ENCODE peak calls at places on chromosomes 12 and 14, in five cellular contexts. One of them, this sample, is unnamed.

GRCh38 chr12:46446645-46447044 is 74.1 kb upstream of the SLC38A2 start:
- DNase-seq in trophoblast cell: no peak
- DNase-seq in right cardiac atrium: no peak
- DNase-seq in NT2/D1: no peak
- DNase-seq in psoas muscle: no peak
- DNase-seq in this sample: no peak

GRCh38 chr14:93239869-93240677 is 33.0 kb downstream of the UBR7 start:
- DNase-seq in trophoblast cell: no peak
- DNase-seq in right cardiac atrium: no peak
- DNase-seq in NT2/D1: no peak
- DNase-seq in psoas muscle: no peak
- DNase-seq in this sample: no peak

GRCh38 chr12:121228919-121229650 is 19.2 kb downstream of the P2RX4 start:
- DNase-seq in trophoblast cell: no peak
- DNase-seq in right cardiac atrium: no peak
- DNase-seq in NT2/D1: no peak
- DNase-seq in psoas muscle: no peak
- DNase-seq in this sample: no peak

GRCh38 chr14:84003316-84003715 is 1526.6 kb upstream of the FLRT2 start:
- DNase-seq in trophoblast cell: no peak
- DNase-seq in right cardiac atrium: no peak
- DNase-seq in NT2/D1: no peak
- DNase-seq in psoas muscle: no peak
- DNase-seq in this sample: peak; percentile 5

GRCh38 chr12:30045171-30045570 is 261.4 kb upstream of the TMTC1 start:
- DNase-seq in trophoblast cell: no peak
- DNase-seq in right cardiac atrium: no peak
- DNase-seq in NT2/D1: no peak
- DNase-seq in psoas muscle: no peak
- DNase-seq in this sample: no peak

GRCh38 chr12:20646239-20646827 is 48.8 kb upstream of the SLCO1C1 start:
- DNase-seq in trophoblast cell: no peak
- DNase-seq in right cardiac atrium: no peak
- DNase-seq in NT2/D1: peak; percentile 57
- DNase-seq in psoas muscle: no peak
- DNase-seq in this sample: no peak

GRCh38 chr12:96858162-96858561 is 48.9 kb upstream of the NEDD1 start:
- DNase-seq in trophoblast cell: no peak
- DNase-seq in right cardiac atrium: no peak
- DNase-seq in NT2/D1: no peak
- DNase-seq in psoas muscle: no peak
- DNase-seq in this sample: no peak

GRCh38 chr14:61381589-61381988 is 60.2 kb downstream of the PRKCH start:
- DNase-seq in trophoblast cell: no peak
- DNase-seq in right cardiac atrium: peak; percentile 51
- DNase-seq in NT2/D1: no peak
- DNase-seq in psoas muscle: no peak
- DNase-seq in this sample: no peak

GRCh38 chr14:38481939-38482678 is 226.2 kb upstream of the CLEC14A start:
- DNase-seq in trophoblast cell: peak; percentile 21
- DNase-seq in right cardiac atrium: peak; percentile 6
- DNase-seq in NT2/D1: peak; percentile 3
- DNase-seq in psoas muscle: no peak
- DNase-seq in this sample: no peak

GRCh38 chr14:61421212-61421923 is 100.0 kb downstream of the PRKCH start:
- DNase-seq in trophoblast cell: no peak
- DNase-seq in right cardiac atrium: no peak
- DNase-seq in NT2/D1: no peak
- DNase-seq in psoas muscle: no peak
- DNase-seq in this sample: no peak

GRCh38 chr12:24592048-24592447 is 356.9 kb downstream of the BCAT1 start:
- DNase-seq in trophoblast cell: no peak
- DNase-seq in right cardiac atrium: no peak
- DNase-seq in NT2/D1: no peak
- DNase-seq in psoas muscle: no peak
- DNase-seq in this sample: no peak

GRCh38 chr14:75267141-75267601 is 11.5 kb upstream of the FOS start:
- DNase-seq in trophoblast cell: peak; percentile 25
- DNase-seq in right cardiac atrium: no peak
- DNase-seq in NT2/D1: no peak
- DNase-seq in psoas muscle: no peak
- DNase-seq in this sample: no peak

GRCh38 chr14:90698379-90698869 is 117.8 kb downstream of the TTC7B start:
- DNase-seq in trophoblast cell: no peak
- DNase-seq in right cardiac atrium: peak; percentile 88
- DNase-seq in NT2/D1: no peak
- DNase-seq in psoas muscle: peak; percentile 65
- DNase-seq in this sample: no peak

GRCh38 chr14:69636051-69636639 is 24.7 kb downstream of the SUSD6 start:
- DNase-seq in trophoblast cell: no peak
- DNase-seq in right cardiac atrium: no peak
- DNase-seq in NT2/D1: no peak
- DNase-seq in psoas muscle: no peak
- DNase-seq in this sample: no peak

GRCh38 chr12:56803750-56804149 is 40.6 kb downstream of the HSD17B6 start:
- DNase-seq in trophoblast cell: no peak
- DNase-seq in right cardiac atrium: no peak
- DNase-seq in NT2/D1: no peak
- DNase-seq in psoas muscle: peak; percentile 20
- DNase-seq in this sample: no peak

GRCh38 chr14:101098641-101099040 is 195.1 kb upstream of the RTL1 start:
- DNase-seq in trophoblast cell: no peak
- DNase-seq in right cardiac atrium: no peak
- DNase-seq in NT2/D1: no peak
- DNase-seq in psoas muscle: no peak
- DNase-seq in this sample: no peak

GRCh38 chr12:21677622-21678277 is 20.1 kb upstream of the LDHB start:
- DNase-seq in trophoblast cell: no peak
- DNase-seq in right cardiac atrium: no peak
- DNase-seq in NT2/D1: no peak
- DNase-seq in psoas muscle: no peak
- DNase-seq in this sample: no peak

GRCh38 chr14:91496790-91497189 is 13.3 kb downstream of the PPP4R3A start:
- DNase-seq in trophoblast cell: no peak
- DNase-seq in right cardiac atrium: no peak
- DNase-seq in NT2/D1: no peak
- DNase-seq in psoas muscle: no peak
- DNase-seq in this sample: no peak

GRCh38 chr14:71202881-71203280 is 295.6 kb downstream of the PCNX1 start:
- DNase-seq in trophoblast cell: no peak
- DNase-seq in right cardiac atrium: no peak
- DNase-seq in NT2/D1: no peak
- DNase-seq in psoas muscle: no peak
- DNase-seq in this sample: no peak

GRCh38 chr14:54562334-54562733 is 4.6 kb upstream of the SAMD4A start:
- DNase-seq in trophoblast cell: no peak
- DNase-seq in right cardiac atrium: no peak
- DNase-seq in NT2/D1: no peak
- DNase-seq in psoas muscle: no peak
- DNase-seq in this sample: no peak

GRCh38 chr14:64760146-64760755 is 56.0 kb downstream of the PLEKHG3 start:
- DNase-seq in trophoblast cell: peak; percentile 37
- DNase-seq in right cardiac atrium: peak; percentile 48
- DNase-seq in NT2/D1: no peak
- DNase-seq in psoas muscle: peak; percentile 61
- DNase-seq in this sample: peak; percentile 85

GRCh38 chr12:53700567-53700966 is 24.7 kb upstream of the ATP5MC2 start:
- DNase-seq in trophoblast cell: no peak
- DNase-seq in right cardiac atrium: no peak
- DNase-seq in NT2/D1: no peak
- DNase-seq in psoas muscle: no peak
- DNase-seq in this sample: no peak

GRCh38 chr12:131728720-131729119 is 17.8 kb downstream of the SFSWAP start:
- DNase-seq in trophoblast cell: no peak
- DNase-seq in right cardiac atrium: no peak
- DNase-seq in NT2/D1: no peak
- DNase-seq in psoas muscle: no peak
- DNase-seq in this sample: no peak
- H3K4me3 ChIP-seq in trophoblast cell: no peak overlapping the region
- H3K4me3 ChIP-seq in right cardiac atrium: no peak overlapping the region
- H3K4me3 ChIP-seq in NT2/D1: no peak overlapping the region
- H3K4me3 ChIP-seq in psoas muscle: no peak overlapping the region
- H3K4me3 ChIP-seq in this sample: no peak overlapping the region

DNA sequence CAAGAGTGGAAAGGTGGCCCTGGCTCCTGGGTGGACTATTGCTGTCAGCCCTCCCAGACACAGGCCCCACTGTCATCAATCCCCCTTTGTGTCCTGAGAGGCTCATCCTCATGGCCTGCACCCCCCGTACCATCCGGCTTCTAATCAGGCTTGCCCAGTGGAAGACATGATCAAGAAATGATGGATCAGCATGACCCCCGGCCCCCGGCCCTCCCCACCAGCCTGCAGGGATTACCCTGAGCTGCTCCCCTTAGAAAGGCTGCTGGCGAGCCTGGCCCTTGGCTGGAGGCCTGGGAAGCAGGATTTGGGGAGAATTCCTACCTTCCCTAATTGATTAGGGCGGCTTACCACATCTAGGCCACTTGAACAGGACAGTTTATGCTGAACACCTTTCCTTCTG is 171.2 kb downstream of the PIWIL1 start:
- DNase-seq in trophoblast cell: no peak
- DNase-seq in right cardiac atrium: no peak
- DNase-seq in NT2/D1: no peak
- DNase-seq in psoas muscle: no peak
- DNase-seq in this sample: no peak
- H3K9me3 ChIP-seq in trophoblast cell: peaks cover 5% of the 10 kb centered on the region
- H3K9me3 ChIP-seq in right cardiac atrium: no peaks in the 10 kb centered on the region
- H3K9me3 ChIP-seq in NT2/D1: peaks cover 6% of the 10 kb centered on the region
- H3K9me3 ChIP-seq in psoas muscle: no peaks in the 10 kb centered on the region
- H3K9me3 ChIP-seq in this sample: no peaks in the 10 kb centered on the region

GRCh38 chr12:45281994-45282393 is 66.1 kb downstream of the ANO6 start:
- DNase-seq in trophoblast cell: no peak
- DNase-seq in right cardiac atrium: no peak
- DNase-seq in NT2/D1: no peak
- DNase-seq in psoas muscle: no peak
- DNase-seq in this sample: no peak
- H3K4me1 ChIP-seq in trophoblast cell: peaks cover 22% of the 10 kb centered on the region
- H3K4me1 ChIP-seq in right cardiac atrium: peaks cover 15% of the 10 kb centered on the region
- H3K4me1 ChIP-seq in NT2/D1: peaks cover 2% of the 10 kb centered on the region
- H3K4me1 ChIP-seq in psoas muscle: peaks cover 25% of the 10 kb centered on the region
- H3K4me1 ChIP-seq in this sample: peaks cover 26% of the 10 kb centered on the region

GRCh38 chr12:2690348-2691000 is 104.3 kb upstream of the FKBP4 start:
- DNase-seq in trophoblast cell: no peak
- DNase-seq in right cardiac atrium: no peak
- DNase-seq in NT2/D1: no peak
- DNase-seq in psoas muscle: no peak
- DNase-seq in this sample: no peak
- H3K4me3 ChIP-seq in trophoblast cell: peak overlapping the region; percentile 3
- H3K4me3 ChIP-seq in right cardiac atrium: no peak overlapping the region
- H3K4me3 ChIP-seq in NT2/D1: peak overlapping the region; percentile 77
- H3K4me3 ChIP-seq in psoas muscle: peak overlapping the region; percentile 59
- H3K4me3 ChIP-seq in this sample: peak overlapping the region; percentile 37

DNA sequence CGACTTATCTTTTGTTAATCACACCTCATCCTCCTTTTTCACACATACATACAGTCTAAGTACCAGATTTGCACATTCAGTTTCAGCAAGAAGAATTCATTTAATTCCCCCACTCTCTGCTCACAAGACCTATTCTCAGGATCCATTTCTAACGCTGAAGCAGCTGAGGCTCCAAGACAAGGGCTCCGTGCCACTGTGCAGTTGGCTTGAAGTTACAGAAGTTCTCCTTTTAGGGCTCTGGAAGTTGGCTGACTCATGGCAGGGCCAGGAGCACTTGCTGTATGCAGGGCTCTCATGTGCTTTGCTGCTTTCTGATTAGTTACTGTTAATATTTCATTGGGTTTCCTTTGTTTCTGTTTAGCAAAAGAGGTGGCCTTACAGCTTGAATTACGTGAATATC is 1566.9 kb upstream of the TMEM132C start:
- DNase-seq in trophoblast cell: no peak
- DNase-seq in right cardiac atrium: no peak
- DNase-seq in NT2/D1: no peak
- DNase-seq in psoas muscle: no peak
- DNase-seq in this sample: no peak
- H3K9me3 ChIP-seq in trophoblast cell: no peaks in the 10 kb centered on the region
- H3K9me3 ChIP-seq in right cardiac atrium: no peaks in the 10 kb centered on the region
- H3K9me3 ChIP-seq in NT2/D1: no peaks in the 10 kb centered on the region
- H3K9me3 ChIP-seq in psoas muscle: no peaks in the 10 kb centered on the region
- H3K9me3 ChIP-seq in this sample: no peaks in the 10 kb centered on the region

DNA sequence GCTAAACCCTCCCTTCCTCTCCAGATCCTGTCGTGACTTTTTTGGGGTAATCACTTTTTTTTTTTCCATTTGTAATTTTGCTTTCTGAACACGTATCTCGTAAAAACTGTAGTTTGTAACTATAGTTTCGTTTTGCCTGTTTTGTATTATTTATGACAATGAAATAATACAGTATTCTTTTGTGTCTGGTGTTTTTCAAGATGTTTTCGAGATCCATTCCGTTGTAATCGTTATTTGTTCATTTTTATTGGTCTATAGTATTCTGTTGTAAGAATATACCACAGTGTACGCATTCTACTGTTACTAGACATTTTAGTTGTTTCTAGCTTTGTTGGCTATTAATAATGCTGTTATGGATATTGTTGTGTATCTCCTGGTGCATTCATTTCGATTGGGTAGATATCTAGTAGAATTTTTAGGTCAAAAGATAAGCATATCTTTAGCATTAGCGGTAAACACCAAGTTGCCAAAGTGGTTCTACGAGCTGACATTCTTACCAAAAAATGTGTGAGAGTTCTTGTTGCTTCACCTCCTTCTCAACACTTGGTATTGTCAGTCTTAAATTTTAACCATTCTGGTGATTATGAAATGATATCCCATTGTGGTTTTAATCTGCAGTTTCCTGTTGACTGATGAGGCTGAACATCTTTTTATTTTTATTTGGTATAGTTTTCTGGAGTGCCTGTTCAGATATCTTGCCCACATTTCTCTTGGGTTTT is 92.3 kb upstream of the EVL start:
- DNase-seq in trophoblast cell: peak; percentile 77
- DNase-seq in right cardiac atrium: no peak
- DNase-seq in NT2/D1: no peak
- DNase-seq in psoas muscle: no peak
- DNase-seq in this sample: no peak
- H3K4me1 ChIP-seq in trophoblast cell: peaks cover 3% of the 10 kb centered on the region
- H3K4me1 ChIP-seq in right cardiac atrium: no peaks in the 10 kb centered on the region
- H3K4me1 ChIP-seq in NT2/D1: peaks cover 3% of the 10 kb centered on the region
- H3K4me1 ChIP-seq in psoas muscle: no peaks in the 10 kb centered on the region
- H3K4me1 ChIP-seq in this sample: no peaks in the 10 kb centered on the region